ENCODE peak calls at places on chromosomes 13 and 19, in five cellular contexts. I is prostate gland, L is HCT116, W is IMR-90, F is esophagus squamous epithelium. Q is an unnamed sample.
A peak's percentile ranks its signal among the peaks of the same experiment; 100 is the strongest.

GRCh38 chr13:84098273-84098672 is 216.0 kb upstream of the SLITRK1 start:
- DNase-seq in I (no peak), L (no peak), W (no peak), F (no peak), Q (no peak)

GRCh38 chr13:89490661-89491060 is 1819.5 kb downstream of the SLITRK5 start:
- DNase-seq in I (no peak), L (no peak), W (no peak), F (no peak), Q (no peak)

GRCh38 chr19:3506384-3507340 is 551 bp downstream of the FZR1 start:
- DNase-seq in I (peak; percentile 28), L (no peak), W (no peak), F (peak; percentile 24), Q (no peak)

GRCh38 chr19:4639531-4640246 is 373 bp downstream of the TNFAIP8L1 start:
- DNase-seq in I (no peak), L (no peak), W (no peak), F (no peak), Q (peak; percentile 63)

GRCh38 chr19:3954107-3954506 is 16.8 kb downstream of the DAPK3 start:
- DNase-seq in I (no peak), L (no peak), W (no peak), F (no peak), Q (no peak)

GRCh38 chr13:52162279-52163101 is 3.1 kb upstream of the NEK3 start:
- DNase-seq in I (no peak), L (peak; percentile 35), W (peak; percentile 70), F (no peak), Q (no peak)

GRCh38 chr19:3708207-3708931 is at the start of gene TJP3:
- DNase-seq in I (peak; percentile 69), L (peak; percentile 65), W (peak; percentile 39), F (no peak), Q (no peak)

GRCh38 chr13:40688781-40689180 is 22.3 kb upstream of the FOXO1 start:
- DNase-seq in I (no peak), L (no peak), W (no peak), F (no peak), Q (no peak)

GRCh38 chr19:49512970-49513745 is 697 bp downstream of the FCGRT start:
- DNase-seq in I (no peak), L (no peak), W (no peak), F (no peak), Q (peak; percentile 82)

GRCh38 chr13:111622051-111622531 is 301.6 kb downstream of the TEX29 start:
- DNase-seq in I (no peak), L (no peak), W (no peak), F (no peak), Q (no peak)

GRCh38 chr13:113914333-113915011 is 50.6 kb upstream of the GAS6 start:
- DNase-seq in I (peak; percentile 2), L (no peak), W (no peak), F (no peak), Q (no peak)

GRCh38 chr13:73860501-73860900 is 273.7 kb downstream of the KLF12 start:
- DNase-seq in I (no peak), L (no peak), W (no peak), F (no peak), Q (no peak)
- TF ChIP-seq CTCF in I (no peak), L (no peak), W (no peak), F (no peak), Q (no peak)

GRCh38 chr13:29803221-29803620 is 47.2 kb downstream of the UBL3 start:
- DNase-seq in I (no peak), L (no peak), W (no peak), F (no peak), Q (no peak)
- H3K4me1 ChIP-seq in I (no peaks in the 10 kb centered on the region), L (no peaks in the 10 kb centered on the region), W (peaks cover 7% of the 10 kb centered on the region), F (peaks cover 12% of the 10 kb centered on the region), Q (no peaks in the 10 kb centered on the region)

DNA sequence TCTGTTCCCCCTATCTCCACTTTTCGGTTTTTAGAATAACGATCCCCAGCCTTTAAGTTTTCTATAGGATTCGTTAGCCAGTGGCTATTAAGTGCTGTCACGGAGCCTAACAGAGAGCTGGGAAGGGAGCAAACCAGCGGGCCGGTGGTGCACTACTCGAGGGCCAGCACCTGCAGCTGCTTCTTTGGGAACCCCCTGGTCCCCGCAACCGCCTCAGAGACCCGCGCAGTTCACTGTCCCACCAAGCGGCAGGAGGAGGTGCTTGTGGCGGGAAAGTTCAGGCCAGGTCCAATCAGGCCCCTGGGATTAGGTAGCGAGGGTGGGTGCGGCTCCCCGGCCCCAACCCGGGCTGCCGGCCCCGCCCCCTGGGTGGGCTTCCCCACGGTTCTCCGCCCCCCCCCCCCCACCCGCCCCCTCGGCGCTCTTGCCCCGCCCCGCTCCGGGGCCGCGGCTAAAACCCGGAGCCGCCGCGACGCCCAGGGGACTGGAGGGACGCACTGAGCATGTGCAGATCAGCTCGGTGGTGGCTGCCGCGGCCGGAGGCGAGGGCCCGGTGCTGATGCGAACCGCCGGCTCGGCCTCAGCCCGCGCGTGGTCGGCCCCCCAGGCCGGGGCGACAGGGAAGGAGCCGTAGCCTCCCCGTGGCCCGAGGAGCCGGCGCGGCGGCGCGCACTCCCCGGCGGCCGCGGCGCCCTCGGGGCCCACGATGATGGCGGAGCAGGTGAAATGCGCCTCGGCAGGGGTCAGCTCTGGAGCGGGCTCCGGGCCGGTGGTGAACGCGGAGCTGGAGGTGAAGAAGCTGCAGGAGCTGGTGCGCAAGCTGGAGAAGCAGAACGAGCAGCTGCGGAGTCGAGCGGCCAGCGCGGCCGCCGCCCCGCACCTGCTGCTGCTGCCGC is at the start of gene SLAIN1:
- DNase-seq in I (peak; percentile 84), L (no peak), W (peak; percentile 5), F (no peak), Q (peak; percentile 76)
- TF ChIP-seq POLR2A in I (no peak), L (no peak), W (no peak), F (no peak), Q (no peak)

GRCh38 chr19:30227661-30228112 is 144.5 kb upstream of the ZNF536 start:
- DNase-seq in I (peak; percentile 39), L (peak; percentile 13), W (peak; percentile 24), F (no peak), Q (peak; percentile 62)
- TF ChIP-seq CTCF in I (peak; percentile 20), L (peak; percentile 42), W (peak; percentile 41), F (peak; percentile 66), Q (peak; percentile 43)

GRCh38 chr19:38843175-38843758 is 6.5 kb downstream of the HNRNPL start:
- DNase-seq in I (no peak), L (no peak), W (no peak), F (no peak), Q (no peak)
- H3K4me1 ChIP-seq in I (peaks cover 19% of the 10 kb centered on the region), L (peaks cover 34% of the 10 kb centered on the region), W (peaks cover 4% of the 10 kb centered on the region), F (peaks cover 98% of the 10 kb centered on the region), Q (peaks cover 29% of the 10 kb centered on the region)

GRCh38 chr19:48461651-48461981 is 6.2 kb downstream of the KCNJ14 start:
- DNase-seq in I (no peak), L (no peak), W (no peak), F (no peak), Q (no peak)
- TF ChIP-seq POLR2A in I (no peak), L (no peak), W (no peak), F (no peak), Q (no peak)

DNA sequence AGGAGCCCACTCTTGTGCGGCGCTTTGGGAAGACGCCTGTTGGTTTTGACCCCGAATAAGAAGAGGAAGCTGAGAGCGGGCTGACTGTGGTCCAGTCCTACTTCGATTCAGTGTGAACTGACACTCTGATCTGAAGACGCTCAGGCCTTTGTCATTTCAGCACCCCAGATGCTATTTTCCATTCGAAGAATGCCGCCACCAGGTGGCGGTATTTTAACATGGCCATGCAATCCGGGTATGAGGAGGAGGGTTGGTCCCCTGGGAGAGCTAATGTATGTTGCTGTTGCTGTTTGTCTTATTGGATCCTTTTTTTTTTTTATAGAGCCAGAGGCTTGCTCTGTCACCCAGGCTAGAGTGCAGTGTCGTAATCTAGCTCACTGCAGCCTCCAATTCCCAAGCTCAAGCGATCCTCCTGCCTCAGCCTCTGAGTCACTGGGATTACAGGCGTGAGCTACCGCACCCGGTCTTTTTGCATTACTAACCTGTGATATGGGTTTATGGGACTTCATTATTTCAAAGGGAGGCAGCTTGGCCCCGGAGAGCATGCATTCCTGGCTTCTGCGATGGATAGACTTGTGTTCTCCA is 803 bp upstream of the TIMM44 start:
- DNase-seq in I (peak; percentile 90), L (peak; percentile 85), W (peak; percentile 89), F (peak; percentile 45), Q (peak; percentile 89)
- TF ChIP-seq CTCF in I (peak; percentile 89), L (peak; percentile 73), W (peak; percentile 88), F (peak; percentile 89), Q (peak; percentile 89)

Q was measured in Peyer's patch.